ENCODE peak calls at places on chromosomes 2 and 18, in four cellular contexts. K, J, V and O are unnamed samples.

GRCh38 chr18:59902180-59902992 is 2.6 kb downstream of the PMAIP1 start:
- DNase-seq in K (no peak), J (peak; percentile 95), V (no peak), O (no peak)

GRCh38 chr18:6859676-6860422 is 130.3 kb downstream of the ARHGAP28 start:
- DNase-seq in K (no peak), J (peak; percentile 39), V (no peak), O (no peak)

GRCh38 chr2:121075006-121075545 is 209.9 kb downstream of the TFCP2L1 start:
- DNase-seq in K (peak; percentile 98), J (peak; percentile 93), V (peak; percentile 78), O (peak; percentile 100)

GRCh38 chr18:48575301-48575657 is 36.4 kb downstream of the CTIF start:
- DNase-seq in K (no peak), J (no peak), V (no peak), O (no peak)

GRCh38 chr18:39453882-39454281 is 1888.3 kb upstream of the CELF4 start:
- DNase-seq in K (no peak), J (peak; percentile 65), V (no peak), O (peak; percentile 24)

GRCh38 chr18:80033181-80034067 is 810 bp upstream of the RBFA start:
- DNase-seq in K (peak; percentile 98), J (peak; percentile 44), V (peak; percentile 79), O (no peak)

GRCh38 chr18:68735498-68736343 is 20.8 kb upstream of the TMX3 start:
- DNase-seq in K (no peak), J (peak; percentile 74), V (no peak), O (peak; percentile 48)

GRCh38 chr2:120551540-120551939 is 184.1 kb upstream of the GLI2 start:
- DNase-seq in K (no peak), J (peak; percentile 32), V (no peak), O (no peak)

GRCh38 chr2:170249761-170250160 is 71.8 kb downstream of the MYO3B start:
- DNase-seq in K (no peak), J (no peak), V (no peak), O (no peak)

GRCh38 chr18:25787281-25787680 is 303.1 kb downstream of the SS18 start:
- DNase-seq in K (no peak), J (no peak), V (no peak), O (no peak)

GRCh38 chr18:25786778-25787177 is 303.6 kb downstream of the SS18 start:
- DNase-seq in K (no peak), J (peak; percentile 83), V (no peak), O (no peak)
- H3K27ac ChIP-seq in K (no peak overlapping the region), J (no peak overlapping the region), V (no peak overlapping the region), O (no peak overlapping the region)

GRCh38 chr2:216789088-216789487 is 70.8 kb downstream of the TNP1 start:
- DNase-seq in K (no peak), J (no peak), V (no peak), O (no peak)
- H2BK120ac ChIP-seq in K (no peak overlapping the region), J (no peak overlapping the region), V (no peak overlapping the region), O (no peak overlapping the region)

DNA sequence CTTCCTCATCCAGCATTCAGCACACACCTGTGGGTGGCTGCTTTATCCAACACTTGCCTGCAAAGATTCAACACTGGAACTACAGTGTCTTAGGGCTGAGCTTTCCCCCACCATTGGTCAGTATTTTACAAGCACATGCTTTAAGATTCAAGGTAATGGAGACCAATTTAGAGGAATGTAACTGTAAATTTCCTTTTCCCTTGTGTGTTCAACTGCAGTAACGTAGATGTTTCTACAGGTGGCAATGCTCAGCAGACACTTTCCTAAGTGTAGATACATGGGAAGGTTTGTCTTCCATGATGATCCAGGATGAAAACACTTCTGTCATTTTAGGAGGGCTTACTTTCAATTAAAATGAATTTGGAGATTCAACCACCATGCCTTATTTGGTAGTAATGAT is 143.6 kb upstream of the PXDN start:
- DNase-seq in K (no peak), J (peak; percentile 3), V (no peak), O (peak; percentile 67)
- H3K56ac ChIP-seq in K (no peak overlapping the region), J (no peak overlapping the region), V (no peak overlapping the region), O (no peak overlapping the region)

GRCh38 chr2:41727152-41727551 is 320.7 kb upstream of the PKDCC start:
- DNase-seq in K (no peak), J (no peak), V (no peak), O (no peak)
- H3K27ac ChIP-seq in K (no peak overlapping the region), J (no peak overlapping the region), V (no peak overlapping the region), O (no peak overlapping the region)

GRCh38 chr18:74147779-74148542 is at the start of the genes FBXO15 and TIMM21:
- DNase-seq in K (peak; percentile 95), J (peak; percentile 96), V (peak; percentile 91), O (peak; percentile 98)
- H2BK120ac ChIP-seq in K (no peak within 1 kb of the TSS), J (peak within 1 kb of the TSS; percentile 97), V (peak within 1 kb of the TSS; percentile 29), O (no peak within 1 kb of the TSS)